ENCODE peak calls at places on chromosome 17, in five cellular contexts. C, R, I, T and Q are unnamed samples.

GRCh38 chr17:75525806-75526554 is 483 bp downstream of the LLGL2 start:
- DNase-seq in C (no peak), R (no peak), I (no peak), T (no peak), Q (peak; percentile 42)

GRCh38 chr17:20784100-20784665 is 204.7 kb downstream of the CDRT15L2 start:
- DNase-seq in C (no peak), R (no peak), I (no peak), T (no peak), Q (no peak)

GRCh38 chr17:63780507-63780906 is 6.5 kb downstream of the DDX42 start:
- DNase-seq in C (no peak), R (no peak), I (no peak), T (peak; percentile 75), Q (peak; percentile 69)

GRCh38 chr17:19338031-19338990 is 24.2 kb downstream of the B9D1 start:
- DNase-seq in C (no peak), R (peak; percentile 57), I (peak; percentile 82), T (peak; percentile 30), Q (peak; percentile 52)

GRCh38 chr17:21218101-21218500 is 4.1 kb upstream of the TMEM11 start:
- DNase-seq in C (no peak), R (no peak), I (no peak), T (no peak), Q (no peak)

GRCh38 chr17:28338056-28338768 is 2.7 kb downstream of the TNFAIP1 start:
- DNase-seq in C (no peak), R (no peak), I (no peak), T (no peak), Q (peak; percentile 65)

GRCh38 chr17:58083491-58084316 is 485 bp downstream of the DYNLL2 start:
- DNase-seq in C (peak; percentile 59), R (peak; percentile 44), I (peak; percentile 65), T (peak; percentile 15), Q (peak; percentile 41)

GRCh38 chr17:56653877-56654276 is 60.4 kb downstream of the NOG start:
- DNase-seq in C (no peak), R (no peak), I (peak; percentile 54), T (peak; percentile 56), Q (peak; percentile 78)

GRCh38 chr17:71004413-71004812 is 835.1 kb downstream of the KCNJ2 start:
- DNase-seq in C (no peak), R (no peak), I (no peak), T (no peak), Q (no peak)

GRCh38 chr17:4518901-4519300 is 20.2 kb downstream of the SPNS2 start:
- DNase-seq in C (no peak), R (no peak), I (no peak), T (no peak), Q (no peak)

GRCh38 chr17:33137411-33137810 is 145.8 kb downstream of the SPACA3 start:
- DNase-seq in C (no peak), R (no peak), I (no peak), T (no peak), Q (no peak)

DNA sequence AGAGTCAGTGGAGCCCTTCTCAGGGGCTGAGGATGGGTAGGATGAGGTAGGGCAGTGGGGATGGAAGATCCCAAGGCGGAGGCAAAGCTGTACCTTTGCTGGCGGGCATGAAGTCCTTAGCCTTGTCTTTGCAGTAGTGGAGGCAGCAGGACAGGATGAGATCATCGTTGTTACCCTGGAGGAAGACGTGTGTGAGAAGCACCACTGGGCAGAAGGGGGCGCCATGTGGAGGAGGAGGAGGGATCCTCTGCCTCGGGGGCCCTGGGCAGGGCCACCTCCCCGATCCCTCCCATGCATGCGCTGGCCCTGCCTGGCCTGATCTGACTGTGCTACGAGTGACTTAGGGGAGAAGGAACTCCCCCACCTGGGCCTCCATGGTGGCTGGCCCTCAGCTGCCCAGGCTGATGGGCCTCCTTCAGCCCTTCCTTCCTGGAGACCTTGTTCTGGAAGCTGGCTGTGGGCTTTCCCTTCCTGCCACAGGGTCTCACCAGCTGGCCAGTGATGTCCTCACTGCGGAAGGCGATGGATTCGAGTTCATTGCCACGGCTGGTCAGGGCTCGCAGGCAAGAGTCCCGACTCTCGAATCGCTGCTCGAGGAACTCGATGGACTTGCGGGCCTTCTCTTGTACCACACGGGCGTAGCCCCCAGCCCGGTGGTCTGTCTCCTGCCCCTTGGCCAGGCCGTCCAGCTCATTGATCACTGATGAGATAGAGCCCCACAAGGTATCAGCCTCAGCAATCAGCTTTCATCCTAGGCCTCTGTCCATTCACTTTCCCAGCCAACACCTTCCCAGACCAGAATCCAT is 10.3 kb downstream of the HIC1 start:
- DNase-seq in C (no peak), R (no peak), I (no peak), T (no peak), Q (peak; percentile 46)
- TF ChIP-seq CTCF in C (no peak), R (peak; percentile 43), I (peak; percentile 43), T (peak; percentile 71), Q (peak; percentile 23)

DNA sequence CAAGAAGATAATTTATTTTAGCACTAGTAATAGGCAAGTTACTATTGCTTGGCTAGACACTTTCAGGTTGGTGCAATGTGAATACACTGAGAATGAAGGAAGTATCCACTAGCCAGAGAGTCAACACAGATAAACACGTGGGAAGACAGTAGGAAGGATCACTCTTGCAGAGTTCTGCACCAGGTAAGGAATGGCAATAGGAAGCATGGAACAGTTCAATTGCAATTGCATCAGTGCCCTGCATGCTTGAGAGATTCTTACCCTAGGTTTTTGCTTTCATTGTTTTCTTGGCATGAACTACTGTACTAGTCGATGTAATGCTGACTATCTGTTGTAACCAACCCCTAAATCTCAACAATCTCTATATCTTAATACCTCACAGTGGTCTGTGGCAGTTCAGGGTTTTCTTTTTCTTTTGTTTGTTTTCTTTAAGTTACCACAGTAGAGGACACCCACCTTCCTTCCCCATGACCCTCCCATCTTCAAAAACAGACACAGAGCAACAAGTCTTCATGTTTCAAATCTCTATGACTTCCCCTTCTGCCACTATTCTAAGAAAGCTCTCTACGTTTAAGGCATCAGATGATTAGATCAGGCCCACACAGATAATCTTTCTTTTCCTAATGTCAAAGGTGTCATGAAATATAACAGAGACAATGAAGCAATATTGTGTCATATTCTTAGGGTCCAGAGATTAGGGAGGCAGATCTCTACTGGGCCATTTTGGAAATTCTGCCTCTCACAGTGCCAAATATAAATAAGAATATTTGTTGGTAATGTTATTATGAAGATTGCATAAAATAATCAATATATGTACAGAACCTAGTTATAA is 18.1 kb upstream of the ABCA8 start:
- DNase-seq in C (no peak), R (no peak), I (no peak), T (no peak), Q (no peak)
- TF ChIP-seq CTCF in C (no peak), R (no peak), I (no peak), T (no peak), Q (no peak)

DNA sequence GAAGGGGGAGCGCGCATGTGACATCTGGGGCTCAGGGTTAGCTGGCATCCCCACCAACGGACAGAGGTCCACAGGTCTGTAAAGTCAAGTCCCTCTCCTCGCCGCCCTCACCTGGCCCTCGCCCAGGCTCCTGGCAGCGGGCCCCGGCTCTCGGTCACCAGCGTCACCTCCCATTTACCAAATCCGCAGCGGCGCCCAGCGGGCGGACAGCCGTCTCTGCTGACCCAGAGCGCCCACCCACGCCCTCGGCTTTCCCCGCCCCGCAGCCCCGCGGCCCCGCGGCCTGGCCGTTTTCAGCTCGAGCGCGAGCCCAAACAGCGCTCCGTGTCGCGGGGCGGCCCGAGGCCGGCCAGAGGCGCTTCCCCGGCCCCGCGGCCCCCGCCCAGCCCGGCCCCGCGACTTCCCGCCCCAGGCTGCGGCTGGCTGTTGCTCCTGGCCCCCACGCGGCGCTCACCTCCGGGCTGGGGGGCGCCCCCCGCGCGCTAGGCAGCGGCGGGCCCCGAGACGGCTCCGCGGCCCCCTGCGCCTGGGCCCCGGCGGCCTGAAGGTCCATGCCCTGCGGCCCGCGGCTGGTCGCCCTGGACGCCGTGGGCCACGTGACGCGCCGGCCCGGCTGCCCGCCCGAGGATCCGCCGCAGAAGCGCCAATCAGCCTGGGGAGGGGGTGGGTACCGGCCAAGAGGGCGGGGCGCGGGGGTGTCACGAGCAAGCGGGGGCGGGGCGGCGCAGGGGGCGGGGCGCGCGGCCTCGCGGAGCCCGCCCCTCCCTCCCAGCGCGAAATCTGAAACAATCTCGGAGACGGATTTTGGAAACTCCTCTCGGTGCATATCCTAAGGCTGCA is at the start of gene COPRS:
- DNase-seq in C (peak; percentile 86), R (peak; percentile 74), I (peak; percentile 81), T (no peak), Q (peak; percentile 80)
- TF ChIP-seq CTCF in C (no peak), R (peak; percentile 12), I (peak; percentile 26), T (peak; percentile 34), Q (no peak)

DNA sequence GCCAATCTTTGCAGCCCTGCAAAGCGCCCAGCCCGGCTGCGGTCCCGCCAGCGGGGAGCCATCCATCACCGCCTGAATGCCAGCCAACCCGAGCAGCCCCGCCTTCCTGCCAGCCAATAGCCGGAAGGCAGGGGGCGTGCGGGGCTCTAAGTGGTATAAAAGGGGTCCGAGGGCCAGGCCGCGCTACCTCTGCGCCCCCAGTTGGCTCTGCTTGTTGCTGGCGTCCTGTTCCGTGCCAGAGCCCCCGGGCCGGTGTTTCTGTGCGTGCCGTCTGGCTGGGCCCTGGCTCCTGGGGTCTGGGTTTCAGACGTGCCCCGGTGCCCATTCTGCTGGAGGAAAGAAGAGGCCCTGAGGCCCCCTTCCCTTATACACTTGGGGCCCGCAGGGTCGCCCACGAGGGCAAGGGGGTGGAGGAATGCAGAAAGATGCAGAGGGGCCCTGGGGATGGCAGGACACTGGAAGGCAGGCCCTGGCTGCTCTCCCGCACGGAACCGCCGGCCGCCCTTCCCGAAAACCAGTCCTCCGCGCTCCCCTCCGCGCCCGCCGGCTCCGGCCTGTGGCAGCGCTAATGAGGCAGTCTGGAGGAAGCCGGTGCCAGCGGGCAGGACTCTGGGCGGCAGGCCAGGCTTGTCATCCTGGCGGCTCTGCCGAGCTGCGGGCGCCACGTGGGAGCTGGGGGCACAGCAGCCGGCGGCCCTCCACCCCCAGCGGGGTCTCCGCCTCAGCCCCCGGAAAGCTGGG is 14.0 kb downstream of the COPZ2 start:
- DNase-seq in C (peak; percentile 69), R (peak; percentile 63), I (peak; percentile 91), T (peak; percentile 69), Q (peak; percentile 91)
- TF ChIP-seq CTCF in C (peak; percentile 33), R (peak; percentile 26), I (no peak), T (peak; percentile 56), Q (peak; percentile 15)

GRCh38 chr17:7403902-7404736 is at the start of gene TMEM256:
- DNase-seq in C (peak; percentile 98), R (peak; percentile 95), I (peak; percentile 98), T (peak; percentile 99), Q (peak; percentile 99)
- TF ChIP-seq CTCF in C (peak; percentile 46), R (peak; percentile 20), I (no peak), T (no peak), Q (no peak)

DNA sequence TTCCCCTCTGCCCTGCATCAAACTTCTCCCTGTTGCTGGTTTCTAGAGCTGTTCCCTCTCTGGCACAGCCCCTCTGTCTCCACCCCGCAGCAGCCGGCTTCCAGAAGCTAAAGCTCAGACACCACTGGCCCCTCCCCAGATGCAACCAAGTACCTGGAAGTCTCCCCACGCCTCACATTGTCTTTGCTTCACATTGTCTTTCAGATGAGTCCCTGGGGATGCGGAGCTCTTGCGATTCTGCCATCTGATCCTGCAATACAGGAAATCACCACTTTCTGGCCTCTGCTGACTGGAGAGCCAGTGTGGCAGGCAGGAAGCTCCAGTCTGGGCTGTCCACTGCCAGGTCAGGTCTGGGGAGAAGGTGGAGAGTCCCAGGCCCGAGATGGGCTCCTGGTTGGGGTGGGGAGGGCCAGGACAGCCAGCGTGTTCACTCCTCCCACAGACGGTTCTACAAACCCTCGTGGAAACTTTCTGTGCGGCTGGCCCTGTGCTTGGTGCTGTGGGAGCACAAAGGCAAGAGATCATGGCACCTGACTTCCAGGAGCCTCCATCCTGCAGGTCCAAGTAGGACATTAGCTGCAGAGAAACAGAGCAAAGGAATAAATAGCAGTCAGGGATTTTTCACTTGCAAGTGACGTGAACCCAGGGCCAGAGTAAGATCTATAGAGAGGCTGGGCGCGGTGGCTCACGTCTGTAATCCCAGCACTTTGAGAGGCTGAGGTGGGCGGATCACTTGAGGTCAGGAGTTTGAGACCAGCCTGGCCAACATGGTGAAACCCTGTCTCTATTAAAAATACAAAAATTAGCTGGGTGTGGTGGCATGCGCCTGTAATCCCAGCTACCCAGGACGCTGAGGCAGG is 47.9 kb upstream of the MAP3K14 start:
- DNase-seq in C (no peak), R (no peak), I (no peak), T (no peak), Q (no peak)
- TF ChIP-seq CTCF in C (no peak), R (no peak), I (no peak), T (no peak), Q (no peak)

GRCh38 chr17:76528528-76529223 is 8.8 kb downstream of the CYGB start:
- DNase-seq in C (peak; percentile 62), R (no peak), I (no peak), T (no peak), Q (no peak)
- TF ChIP-seq CTCF in C (no peak), R (no peak), I (peak; percentile 17), T (no peak), Q (no peak)